ENCODE peak calls at places on chromosomes 2 and 18, in seven cellular contexts. One of them, this sample, is unnamed.

GRCh38 chr2:204325468-204325867 is 219.8 kb upstream of the PARD3B start:
- DNase-seq in H9: peak
- DNase-seq in T-helper 22 cell: no peak
- DNase-seq in omental fat pad: no peak
- DNase-seq in activated naive CD8-positive, alpha-beta T cell treated with anti-CD3 and anti-CD28 coated beads, Interleukin-2, amount 50 U/mL, for 24 hours: peak
- DNase-seq in activated CD4-positive, alpha-beta T cell treated with anti-CD3 and anti-CD28 coated beads, Interleukin-2, amount 50 U/mL, for 1 hour: peak
- DNase-seq in stimulated activated CD4-positive, alpha-beta T cell treated with anti-CD3 and anti-CD28 coated beads, Interleukin-12 subunit alpha, Interleukin-12 subunit beta, amount 100 ng/mL, for 4 hours: peak
- DNase-seq in this sample: peak

GRCh38 chr2:39990335-39990734 is 211.3 kb upstream of the THUMPD2 start:
- DNase-seq in H9: no peak
- DNase-seq in T-helper 22 cell: no peak
- DNase-seq in omental fat pad: no peak
- DNase-seq in activated naive CD8-positive, alpha-beta T cell treated with anti-CD3 and anti-CD28 coated beads, Interleukin-2, amount 50 U/mL, for 24 hours: no peak
- DNase-seq in activated CD4-positive, alpha-beta T cell treated with anti-CD3 and anti-CD28 coated beads, Interleukin-2, amount 50 U/mL, for 1 hour: no peak
- DNase-seq in stimulated activated CD4-positive, alpha-beta T cell treated with anti-CD3 and anti-CD28 coated beads, Interleukin-12 subunit alpha, Interleukin-12 subunit beta, amount 100 ng/mL, for 4 hours: no peak
- DNase-seq in this sample: no peak

GRCh38 chr2:168858146-168858545 is 32.1 kb downstream of the SPC25 start:
- DNase-seq in H9: no peak
- DNase-seq in T-helper 22 cell: no peak
- DNase-seq in omental fat pad: no peak
- DNase-seq in activated naive CD8-positive, alpha-beta T cell treated with anti-CD3 and anti-CD28 coated beads, Interleukin-2, amount 50 U/mL, for 24 hours: no peak
- DNase-seq in activated CD4-positive, alpha-beta T cell treated with anti-CD3 and anti-CD28 coated beads, Interleukin-2, amount 50 U/mL, for 1 hour: no peak
- DNase-seq in stimulated activated CD4-positive, alpha-beta T cell treated with anti-CD3 and anti-CD28 coated beads, Interleukin-12 subunit alpha, Interleukin-12 subunit beta, amount 100 ng/mL, for 4 hours: no peak
- DNase-seq in this sample: no peak

GRCh38 chr2:214410918-214411554 is at the start of gene VWC2L:
- DNase-seq in H9: peak
- DNase-seq in T-helper 22 cell: no peak
- DNase-seq in omental fat pad: peak
- DNase-seq in activated naive CD8-positive, alpha-beta T cell treated with anti-CD3 and anti-CD28 coated beads, Interleukin-2, amount 50 U/mL, for 24 hours: peak
- DNase-seq in activated CD4-positive, alpha-beta T cell treated with anti-CD3 and anti-CD28 coated beads, Interleukin-2, amount 50 U/mL, for 1 hour: peak
- DNase-seq in stimulated activated CD4-positive, alpha-beta T cell treated with anti-CD3 and anti-CD28 coated beads, Interleukin-12 subunit alpha, Interleukin-12 subunit beta, amount 100 ng/mL, for 4 hours: peak
- DNase-seq in this sample: no peak

GRCh38 chr2:44766777-44767176 is 174.7 kb upstream of the SIX3 start:
- DNase-seq in H9: no peak
- DNase-seq in T-helper 22 cell: no peak
- DNase-seq in omental fat pad: no peak
- DNase-seq in activated naive CD8-positive, alpha-beta T cell treated with anti-CD3 and anti-CD28 coated beads, Interleukin-2, amount 50 U/mL, for 24 hours: no peak
- DNase-seq in activated CD4-positive, alpha-beta T cell treated with anti-CD3 and anti-CD28 coated beads, Interleukin-2, amount 50 U/mL, for 1 hour: no peak
- DNase-seq in stimulated activated CD4-positive, alpha-beta T cell treated with anti-CD3 and anti-CD28 coated beads, Interleukin-12 subunit alpha, Interleukin-12 subunit beta, amount 100 ng/mL, for 4 hours: no peak
- DNase-seq in this sample: no peak

GRCh38 chr18:49601211-49601610 is 39.4 kb downstream of the LIPG start:
- DNase-seq in H9: no peak
- DNase-seq in T-helper 22 cell: no peak
- DNase-seq in omental fat pad: no peak
- DNase-seq in activated naive CD8-positive, alpha-beta T cell treated with anti-CD3 and anti-CD28 coated beads, Interleukin-2, amount 50 U/mL, for 24 hours: no peak
- DNase-seq in activated CD4-positive, alpha-beta T cell treated with anti-CD3 and anti-CD28 coated beads, Interleukin-2, amount 50 U/mL, for 1 hour: no peak
- DNase-seq in stimulated activated CD4-positive, alpha-beta T cell treated with anti-CD3 and anti-CD28 coated beads, Interleukin-12 subunit alpha, Interleukin-12 subunit beta, amount 100 ng/mL, for 4 hours: no peak
- DNase-seq in this sample: no peak

GRCh38 chr18:40431071-40431998 is 1523.7 kb upstream of the PIK3C3 start:
- DNase-seq in H9: no peak
- DNase-seq in T-helper 22 cell: no peak
- DNase-seq in omental fat pad: no peak
- DNase-seq in activated naive CD8-positive, alpha-beta T cell treated with anti-CD3 and anti-CD28 coated beads, Interleukin-2, amount 50 U/mL, for 24 hours: no peak
- DNase-seq in activated CD4-positive, alpha-beta T cell treated with anti-CD3 and anti-CD28 coated beads, Interleukin-2, amount 50 U/mL, for 1 hour: no peak
- DNase-seq in stimulated activated CD4-positive, alpha-beta T cell treated with anti-CD3 and anti-CD28 coated beads, Interleukin-12 subunit alpha, Interleukin-12 subunit beta, amount 100 ng/mL, for 4 hours: no peak
- DNase-seq in this sample: no peak

GRCh38 chr2:830419-831224 is 120.0 kb upstream of the SNTG2 start:
- DNase-seq in H9: peak
- DNase-seq in T-helper 22 cell: no peak
- DNase-seq in omental fat pad: no peak
- DNase-seq in activated naive CD8-positive, alpha-beta T cell treated with anti-CD3 and anti-CD28 coated beads, Interleukin-2, amount 50 U/mL, for 24 hours: no peak
- DNase-seq in activated CD4-positive, alpha-beta T cell treated with anti-CD3 and anti-CD28 coated beads, Interleukin-2, amount 50 U/mL, for 1 hour: no peak
- DNase-seq in stimulated activated CD4-positive, alpha-beta T cell treated with anti-CD3 and anti-CD28 coated beads, Interleukin-12 subunit alpha, Interleukin-12 subunit beta, amount 100 ng/mL, for 4 hours: no peak
- DNase-seq in this sample: no peak

GRCh38 chr2:177148477-177149154 is 64.0 kb upstream of the HNRNPA3 start:
- DNase-seq in H9: peak
- DNase-seq in T-helper 22 cell: peak
- DNase-seq in omental fat pad: peak
- DNase-seq in activated naive CD8-positive, alpha-beta T cell treated with anti-CD3 and anti-CD28 coated beads, Interleukin-2, amount 50 U/mL, for 24 hours: peak
- DNase-seq in activated CD4-positive, alpha-beta T cell treated with anti-CD3 and anti-CD28 coated beads, Interleukin-2, amount 50 U/mL, for 1 hour: peak
- DNase-seq in stimulated activated CD4-positive, alpha-beta T cell treated with anti-CD3 and anti-CD28 coated beads, Interleukin-12 subunit alpha, Interleukin-12 subunit beta, amount 100 ng/mL, for 4 hours: peak
- DNase-seq in this sample: peak

GRCh38 chr2:235813398-235813797 is 319.6 kb downstream of the AGAP1 start:
- DNase-seq in H9: no peak
- DNase-seq in T-helper 22 cell: no peak
- DNase-seq in omental fat pad: no peak
- DNase-seq in activated naive CD8-positive, alpha-beta T cell treated with anti-CD3 and anti-CD28 coated beads, Interleukin-2, amount 50 U/mL, for 24 hours: no peak
- DNase-seq in activated CD4-positive, alpha-beta T cell treated with anti-CD3 and anti-CD28 coated beads, Interleukin-2, amount 50 U/mL, for 1 hour: no peak
- DNase-seq in stimulated activated CD4-positive, alpha-beta T cell treated with anti-CD3 and anti-CD28 coated beads, Interleukin-12 subunit alpha, Interleukin-12 subunit beta, amount 100 ng/mL, for 4 hours: no peak
- DNase-seq in this sample: no peak

GRCh38 chr18:64116806-64117205 is 32.1 kb downstream of the LINC00305 start:
- DNase-seq in H9: no peak
- DNase-seq in T-helper 22 cell: no peak
- DNase-seq in omental fat pad: no peak
- DNase-seq in activated naive CD8-positive, alpha-beta T cell treated with anti-CD3 and anti-CD28 coated beads, Interleukin-2, amount 50 U/mL, for 24 hours: no peak
- DNase-seq in activated CD4-positive, alpha-beta T cell treated with anti-CD3 and anti-CD28 coated beads, Interleukin-2, amount 50 U/mL, for 1 hour: no peak
- DNase-seq in stimulated activated CD4-positive, alpha-beta T cell treated with anti-CD3 and anti-CD28 coated beads, Interleukin-12 subunit alpha, Interleukin-12 subunit beta, amount 100 ng/mL, for 4 hours: no peak
- DNase-seq in this sample: no peak

GRCh38 chr18:26086959-26087358 is 3.5 kb downstream of the SS18 start:
- DNase-seq in H9: no peak
- DNase-seq in T-helper 22 cell: no peak
- DNase-seq in omental fat pad: no peak
- DNase-seq in activated naive CD8-positive, alpha-beta T cell treated with anti-CD3 and anti-CD28 coated beads, Interleukin-2, amount 50 U/mL, for 24 hours: no peak
- DNase-seq in activated CD4-positive, alpha-beta T cell treated with anti-CD3 and anti-CD28 coated beads, Interleukin-2, amount 50 U/mL, for 1 hour: no peak
- DNase-seq in stimulated activated CD4-positive, alpha-beta T cell treated with anti-CD3 and anti-CD28 coated beads, Interleukin-12 subunit alpha, Interleukin-12 subunit beta, amount 100 ng/mL, for 4 hours: no peak
- DNase-seq in this sample: no peak

GRCh38 chr2:73284296-73285161 is at the start of gene FBXO41:
- DNase-seq in H9: peak
- DNase-seq in T-helper 22 cell: peak
- DNase-seq in omental fat pad: no peak
- DNase-seq in activated naive CD8-positive, alpha-beta T cell treated with anti-CD3 and anti-CD28 coated beads, Interleukin-2, amount 50 U/mL, for 24 hours: peak
- DNase-seq in activated CD4-positive, alpha-beta T cell treated with anti-CD3 and anti-CD28 coated beads, Interleukin-2, amount 50 U/mL, for 1 hour: peak
- DNase-seq in stimulated activated CD4-positive, alpha-beta T cell treated with anti-CD3 and anti-CD28 coated beads, Interleukin-12 subunit alpha, Interleukin-12 subunit beta, amount 100 ng/mL, for 4 hours: peak
- DNase-seq in this sample: peak

GRCh38 chr2:122805346-122805745 is 1049.9 kb downstream of the TSN start:
- DNase-seq in H9: no peak
- DNase-seq in T-helper 22 cell: no peak
- DNase-seq in omental fat pad: no peak
- DNase-seq in activated naive CD8-positive, alpha-beta T cell treated with anti-CD3 and anti-CD28 coated beads, Interleukin-2, amount 50 U/mL, for 24 hours: no peak
- DNase-seq in activated CD4-positive, alpha-beta T cell treated with anti-CD3 and anti-CD28 coated beads, Interleukin-2, amount 50 U/mL, for 1 hour: no peak
- DNase-seq in stimulated activated CD4-positive, alpha-beta T cell treated with anti-CD3 and anti-CD28 coated beads, Interleukin-12 subunit alpha, Interleukin-12 subunit beta, amount 100 ng/mL, for 4 hours: no peak
- DNase-seq in this sample: no peak

GRCh38 chr2:60556441-60556997 is 3.1 kb upstream of the BCL11A start:
- DNase-seq in H9: no peak
- DNase-seq in T-helper 22 cell: no peak
- DNase-seq in omental fat pad: no peak
- DNase-seq in activated naive CD8-positive, alpha-beta T cell treated with anti-CD3 and anti-CD28 coated beads, Interleukin-2, amount 50 U/mL, for 24 hours: no peak
- DNase-seq in activated CD4-positive, alpha-beta T cell treated with anti-CD3 and anti-CD28 coated beads, Interleukin-2, amount 50 U/mL, for 1 hour: no peak
- DNase-seq in stimulated activated CD4-positive, alpha-beta T cell treated with anti-CD3 and anti-CD28 coated beads, Interleukin-12 subunit alpha, Interleukin-12 subunit beta, amount 100 ng/mL, for 4 hours: no peak
- DNase-seq in this sample: no peak

GRCh38 chr2:64134813-64135212 is 9.4 kb downstream of the PELI1 start:
- DNase-seq in H9: no peak
- DNase-seq in T-helper 22 cell: no peak
- DNase-seq in omental fat pad: no peak
- DNase-seq in activated naive CD8-positive, alpha-beta T cell treated with anti-CD3 and anti-CD28 coated beads, Interleukin-2, amount 50 U/mL, for 24 hours: no peak
- DNase-seq in activated CD4-positive, alpha-beta T cell treated with anti-CD3 and anti-CD28 coated beads, Interleukin-2, amount 50 U/mL, for 1 hour: no peak
- DNase-seq in stimulated activated CD4-positive, alpha-beta T cell treated with anti-CD3 and anti-CD28 coated beads, Interleukin-12 subunit alpha, Interleukin-12 subunit beta, amount 100 ng/mL, for 4 hours: no peak
- DNase-seq in this sample: no peak

GRCh38 chr18:33875029-33875428 is 297.0 kb downstream of the ASXL3 start:
- DNase-seq in H9: no peak
- DNase-seq in T-helper 22 cell: no peak
- DNase-seq in omental fat pad: no peak
- DNase-seq in activated naive CD8-positive, alpha-beta T cell treated with anti-CD3 and anti-CD28 coated beads, Interleukin-2, amount 50 U/mL, for 24 hours: no peak
- DNase-seq in activated CD4-positive, alpha-beta T cell treated with anti-CD3 and anti-CD28 coated beads, Interleukin-2, amount 50 U/mL, for 1 hour: no peak
- DNase-seq in stimulated activated CD4-positive, alpha-beta T cell treated with anti-CD3 and anti-CD28 coated beads, Interleukin-12 subunit alpha, Interleukin-12 subunit beta, amount 100 ng/mL, for 4 hours: no peak
- DNase-seq in this sample: no peak

GRCh38 chr2:107735206-107735605 is 91.5 kb upstream of the RGPD4 start:
- DNase-seq in H9: no peak
- DNase-seq in T-helper 22 cell: no peak
- DNase-seq in omental fat pad: no peak
- DNase-seq in activated naive CD8-positive, alpha-beta T cell treated with anti-CD3 and anti-CD28 coated beads, Interleukin-2, amount 50 U/mL, for 24 hours: no peak
- DNase-seq in activated CD4-positive, alpha-beta T cell treated with anti-CD3 and anti-CD28 coated beads, Interleukin-2, amount 50 U/mL, for 1 hour: no peak
- DNase-seq in stimulated activated CD4-positive, alpha-beta T cell treated with anti-CD3 and anti-CD28 coated beads, Interleukin-12 subunit alpha, Interleukin-12 subunit beta, amount 100 ng/mL, for 4 hours: no peak
- DNase-seq in this sample: no peak

GRCh38 chr18:13433685-13434084 is 215.1 kb downstream of the LDLRAD4 start:
- DNase-seq in H9: no peak
- DNase-seq in T-helper 22 cell: no peak
- DNase-seq in omental fat pad: no peak
- DNase-seq in activated naive CD8-positive, alpha-beta T cell treated with anti-CD3 and anti-CD28 coated beads, Interleukin-2, amount 50 U/mL, for 24 hours: no peak
- DNase-seq in activated CD4-positive, alpha-beta T cell treated with anti-CD3 and anti-CD28 coated beads, Interleukin-2, amount 50 U/mL, for 1 hour: no peak
- DNase-seq in stimulated activated CD4-positive, alpha-beta T cell treated with anti-CD3 and anti-CD28 coated beads, Interleukin-12 subunit alpha, Interleukin-12 subunit beta, amount 100 ng/mL, for 4 hours: no peak
- DNase-seq in this sample: no peak

GRCh38 chr18:45365835-45366234 is 249.4 kb upstream of the SLC14A2 start:
- DNase-seq in H9: no peak
- DNase-seq in T-helper 22 cell: no peak
- DNase-seq in omental fat pad: no peak
- DNase-seq in activated naive CD8-positive, alpha-beta T cell treated with anti-CD3 and anti-CD28 coated beads, Interleukin-2, amount 50 U/mL, for 24 hours: no peak
- DNase-seq in activated CD4-positive, alpha-beta T cell treated with anti-CD3 and anti-CD28 coated beads, Interleukin-2, amount 50 U/mL, for 1 hour: no peak
- DNase-seq in stimulated activated CD4-positive, alpha-beta T cell treated with anti-CD3 and anti-CD28 coated beads, Interleukin-12 subunit alpha, Interleukin-12 subunit beta, amount 100 ng/mL, for 4 hours: no peak
- DNase-seq in this sample: no peak

GRCh38 chr2:74502720-74503505 is 3.5 kb upstream of the LBX2 start:
- DNase-seq in H9: peak
- DNase-seq in T-helper 22 cell: no peak
- DNase-seq in omental fat pad: peak
- DNase-seq in activated naive CD8-positive, alpha-beta T cell treated with anti-CD3 and anti-CD28 coated beads, Interleukin-2, amount 50 U/mL, for 24 hours: peak
- DNase-seq in activated CD4-positive, alpha-beta T cell treated with anti-CD3 and anti-CD28 coated beads, Interleukin-2, amount 50 U/mL, for 1 hour: peak
- DNase-seq in stimulated activated CD4-positive, alpha-beta T cell treated with anti-CD3 and anti-CD28 coated beads, Interleukin-12 subunit alpha, Interleukin-12 subunit beta, amount 100 ng/mL, for 4 hours: peak
- DNase-seq in this sample: no peak

GRCh38 chr18:77339623-77340022 is 90.0 kb downstream of the GALR1 start:
- DNase-seq in H9: no peak
- DNase-seq in T-helper 22 cell: no peak
- DNase-seq in omental fat pad: no peak
- DNase-seq in activated naive CD8-positive, alpha-beta T cell treated with anti-CD3 and anti-CD28 coated beads, Interleukin-2, amount 50 U/mL, for 24 hours: no peak
- DNase-seq in activated CD4-positive, alpha-beta T cell treated with anti-CD3 and anti-CD28 coated beads, Interleukin-2, amount 50 U/mL, for 1 hour: no peak
- DNase-seq in stimulated activated CD4-positive, alpha-beta T cell treated with anti-CD3 and anti-CD28 coated beads, Interleukin-12 subunit alpha, Interleukin-12 subunit beta, amount 100 ng/mL, for 4 hours: no peak
- DNase-seq in this sample: no peak

GRCh38 chr2:72619622-72620021 is 206.2 kb downstream of the EXOC6B start:
- DNase-seq in H9: peak
- DNase-seq in T-helper 22 cell: no peak
- DNase-seq in omental fat pad: no peak
- DNase-seq in activated naive CD8-positive, alpha-beta T cell treated with anti-CD3 and anti-CD28 coated beads, Interleukin-2, amount 50 U/mL, for 24 hours: no peak
- DNase-seq in activated CD4-positive, alpha-beta T cell treated with anti-CD3 and anti-CD28 coated beads, Interleukin-2, amount 50 U/mL, for 1 hour: no peak
- DNase-seq in stimulated activated CD4-positive, alpha-beta T cell treated with anti-CD3 and anti-CD28 coated beads, Interleukin-12 subunit alpha, Interleukin-12 subunit beta, amount 100 ng/mL, for 4 hours: no peak
- DNase-seq in this sample: no peak

GRCh38 chr2:216216951-216217903 is 108.1 kb downstream of the XRCC5 start:
- DNase-seq in H9: no peak
- DNase-seq in T-helper 22 cell: no peak
- DNase-seq in omental fat pad: no peak
- DNase-seq in activated naive CD8-positive, alpha-beta T cell treated with anti-CD3 and anti-CD28 coated beads, Interleukin-2, amount 50 U/mL, for 24 hours: no peak
- DNase-seq in activated CD4-positive, alpha-beta T cell treated with anti-CD3 and anti-CD28 coated beads, Interleukin-2, amount 50 U/mL, for 1 hour: no peak
- DNase-seq in stimulated activated CD4-positive, alpha-beta T cell treated with anti-CD3 and anti-CD28 coated beads, Interleukin-12 subunit alpha, Interleukin-12 subunit beta, amount 100 ng/mL, for 4 hours: no peak
- DNase-seq in this sample: no peak